ENCODE peak calls at places on chromosomes 3 and 15, in six cellular contexts. K is activated CD4-positive, alpha-beta T cell treated with anti-CD3 and anti-CD28 coated beads, Interleukin-2, amount 50 U/mL, for 24 hours; C is NCI-H1048; E is HT1080; P is T-helper 2 cell; Z is tibial artery. A is an unnamed sample.
A peak's percentile ranks its signal among the peaks of the same experiment; 100 is the strongest.

GRCh38 chr15:62757535-62757934 is 285.0 kb upstream of the TPM1 start:
- DNase-seq in K (no peak), C (no peak), E (no peak), P (no peak), Z (no peak), A (no peak)

GRCh38 chr15:39474657-39475056 is 106.2 kb upstream of the THBS1 start:
- DNase-seq in K (no peak), C (no peak), E (peak; percentile 4), P (no peak), Z (no peak), A (peak; percentile 12)

GRCh38 chr15:83714888-83715287 is 61.0 kb downstream of the ADAMTSL3 start:
- DNase-seq in K (no peak), C (no peak), E (no peak), P (no peak), Z (no peak), A (no peak)

GRCh38 chr15:31275331-31276262 is 51.0 kb upstream of the KLF13 start:
- DNase-seq in K (no peak), C (no peak), E (no peak), P (no peak), Z (peak; percentile 58), A (no peak)

GRCh38 chr3:14448063-14448462 is 45.7 kb downstream of the SLC6A6 start:
- DNase-seq in K (no peak), C (no peak), E (no peak), P (no peak), Z (no peak), A (no peak)

GRCh38 chr15:96359772-96360498 is 29.4 kb downstream of the NR2F2 start:
- DNase-seq in K (no peak), C (no peak), E (no peak), P (no peak), Z (no peak), A (peak; percentile 79)

GRCh38 chr3:184688251-184688851 is 23.5 kb downstream of the MAGEF1 start:
- DNase-seq in K (no peak), C (no peak), E (peak; percentile 70), P (no peak), Z (peak; percentile 46), A (peak; percentile 81)

GRCh38 chr3:190481779-190482178 is 32.1 kb upstream of the TMEM207 start:
- DNase-seq in K (no peak), C (no peak), E (no peak), P (no peak), Z (no peak), A (no peak)

GRCh38 chr3:120506828-120507774 is 56.3 kb upstream of the FSTL1 start:
- DNase-seq in K (no peak), C (no peak), E (peak; percentile 70), P (no peak), Z (no peak), A (peak; percentile 52)

GRCh38 chr15:52805351-52806283 is 15.5 kb upstream of the ONECUT1 start:
- DNase-seq in K (no peak), C (no peak), E (no peak), P (no peak), Z (no peak), A (peak; percentile 49)

GRCh38 chr3:42539871-42540714 is 37.6 kb downstream of the VIPR1 start:
- DNase-seq in K (peak; percentile 41), C (peak; percentile 11), E (no peak), P (no peak), Z (no peak), A (peak; percentile 75)

GRCh38 chr3:186044973-186045372 is 63.9 kb downstream of the ETV5 start:
- DNase-seq in K (no peak), C (no peak), E (no peak), P (no peak), Z (no peak), A (no peak)

GRCh38 chr15:80173022-80173759 is 20.4 kb downstream of the FAH start:
- DNase-seq in K (peak; percentile 63), C (no peak), E (peak; percentile 56), P (peak; percentile 21), Z (peak; percentile 88), A (peak; percentile 78)

GRCh38 chr3:121894191-121894990 is at the start of gene SLC15A2:
- DNase-seq in K (no peak), C (no peak), E (no peak), P (no peak), Z (no peak), A (peak; percentile 30)

GRCh38 chr3:127135241-127136023 is 57.5 kb upstream of the PRR23E start:
- DNase-seq in K (no peak), C (no peak), E (no peak), P (no peak), Z (peak; percentile 64), A (peak; percentile 70)

GRCh38 chr3:147397155-147397888 is 9.0 kb downstream of the ZIC4 start:
- DNase-seq in K (no peak), C (no peak), E (no peak), P (no peak), Z (no peak), A (peak; percentile 62)

GRCh38 chr3:52291508-52292181 is 4.0 kb downstream of the GLYCTK start:
- DNase-seq in K (no peak), C (no peak), E (no peak), P (no peak), Z (no peak), A (no peak)

GRCh38 chr15:79595995-79596622 is 164.0 kb downstream of the MINAR1 start:
- DNase-seq in K (peak; percentile 43), C (peak; percentile 68), E (peak; percentile 83), P (no peak), Z (no peak), A (peak; percentile 92)

GRCh38 chr3:152298393-152299242 is 29.9 kb downstream of the MBNL1 start:
- DNase-seq in K (peak; percentile 65), C (peak; percentile 71), E (no peak), P (no peak), Z (no peak), A (peak; percentile 32)

GRCh38 chr3:111968319-111969059 is 10.3 kb upstream of the ABHD10 start:
- DNase-seq in K (no peak), C (no peak), E (no peak), P (no peak), Z (no peak), A (no peak)

GRCh38 chr3:105349988-105350387 is 16.7 kb upstream of the ALCAM start:
- DNase-seq in K (no peak), C (no peak), E (no peak), P (no peak), Z (no peak), A (no peak)

GRCh38 chr15:68316061-68316804 is 38.7 kb downstream of the FEM1B start:
- DNase-seq in K (no peak), C (no peak), E (no peak), P (no peak), Z (peak; percentile 65), A (peak; percentile 60)